ENCODE peak calls at places on chromosomes 2 and 18, in six cellular contexts. One of them, this sample, is unnamed.

GRCh38 chr2:200130762-200131166 is 175.4 kb downstream of the MAIP1 start:
- DNase-seq in pancreas: no peak
- DNase-seq in A549: peak
- DNase-seq in astrocyte: peak
- DNase-seq in IMR-90: peak
- DNase-seq in dorsolateral prefrontal cortex: no peak
- DNase-seq in this sample: no peak

GRCh38 chr2:134866498-134867099 is 28.2 kb downstream of the ACMSD start:
- DNase-seq in pancreas: no peak
- DNase-seq in A549: peak
- DNase-seq in astrocyte: peak
- DNase-seq in IMR-90: peak
- DNase-seq in dorsolateral prefrontal cortex: no peak
- DNase-seq in this sample: peak

GRCh38 chr2:156625360-156625995 is 189.3 kb downstream of the GPD2 start:
- DNase-seq in pancreas: no peak
- DNase-seq in A549: no peak
- DNase-seq in astrocyte: no peak
- DNase-seq in IMR-90: no peak
- DNase-seq in dorsolateral prefrontal cortex: no peak
- DNase-seq in this sample: no peak

GRCh38 chr18:79566841-79567370 is 112.7 kb upstream of the CTDP1 start:
- DNase-seq in pancreas: peak
- DNase-seq in A549: no peak
- DNase-seq in astrocyte: no peak
- DNase-seq in IMR-90: no peak
- DNase-seq in dorsolateral prefrontal cortex: no peak
- DNase-seq in this sample: no peak

GRCh38 chr18:10562773-10563160 is 36.9 kb downstream of the NAPG start:
- DNase-seq in pancreas: no peak
- DNase-seq in A549: no peak
- DNase-seq in astrocyte: no peak
- DNase-seq in IMR-90: peak
- DNase-seq in dorsolateral prefrontal cortex: no peak
- DNase-seq in this sample: no peak

GRCh38 chr2:9099341-9099751 is 95.9 kb upstream of the MBOAT2 start:
- DNase-seq in pancreas: no peak
- DNase-seq in A549: peak
- DNase-seq in astrocyte: peak
- DNase-seq in IMR-90: peak
- DNase-seq in dorsolateral prefrontal cortex: no peak
- DNase-seq in this sample: no peak

GRCh38 chr18:6781846-6782245 is 52.3 kb downstream of the ARHGAP28 start:
- DNase-seq in pancreas: no peak
- DNase-seq in A549: no peak
- DNase-seq in astrocyte: peak
- DNase-seq in IMR-90: peak
- DNase-seq in dorsolateral prefrontal cortex: no peak
- DNase-seq in this sample: peak

GRCh38 chr2:45264227-45265225 is 255.3 kb upstream of the SIX2 start:
- DNase-seq in pancreas: no peak
- DNase-seq in A549: no peak
- DNase-seq in astrocyte: no peak
- DNase-seq in IMR-90: peak
- DNase-seq in dorsolateral prefrontal cortex: no peak
- DNase-seq in this sample: no peak

GRCh38 chr18:77131652-77132368 is 773 bp downstream of the MBP start:
- DNase-seq in pancreas: peak
- DNase-seq in A549: peak
- DNase-seq in astrocyte: no peak
- DNase-seq in IMR-90: no peak
- DNase-seq in dorsolateral prefrontal cortex: no peak
- DNase-seq in this sample: peak

GRCh38 chr18:297936-298335 is 30.1 kb upstream of the THOC1 start:
- DNase-seq in pancreas: no peak
- DNase-seq in A549: no peak
- DNase-seq in astrocyte: peak
- DNase-seq in IMR-90: no peak
- DNase-seq in dorsolateral prefrontal cortex: no peak
- DNase-seq in this sample: no peak

GRCh38 chr2:73697606-73698005 is 39.5 kb downstream of the TPRKB start:
- DNase-seq in pancreas: no peak
- DNase-seq in A549: no peak
- DNase-seq in astrocyte: no peak
- DNase-seq in IMR-90: peak
- DNase-seq in dorsolateral prefrontal cortex: no peak
- DNase-seq in this sample: no peak

GRCh38 chr2:16323551-16324543 is 341.8 kb downstream of the CYRIA start:
- DNase-seq in pancreas: no peak
- DNase-seq in A549: no peak
- DNase-seq in astrocyte: no peak
- DNase-seq in IMR-90: no peak
- DNase-seq in dorsolateral prefrontal cortex: no peak
- DNase-seq in this sample: no peak

GRCh38 chr2:210230518-210230917 is 5.3 kb upstream of the ACADL start:
- DNase-seq in pancreas: no peak
- DNase-seq in A549: no peak
- DNase-seq in astrocyte: no peak
- DNase-seq in IMR-90: no peak
- DNase-seq in dorsolateral prefrontal cortex: no peak
- DNase-seq in this sample: peak

GRCh38 chr2:63300835-63301234 is 250.2 kb downstream of the OTX1 start:
- DNase-seq in pancreas: no peak
- DNase-seq in A549: peak
- DNase-seq in astrocyte: no peak
- DNase-seq in IMR-90: no peak
- DNase-seq in dorsolateral prefrontal cortex: no peak
- DNase-seq in this sample: no peak

GRCh38 chr2:45910473-45911060 is 259.1 kb downstream of the PRKCE start:
- DNase-seq in pancreas: no peak
- DNase-seq in A549: no peak
- DNase-seq in astrocyte: no peak
- DNase-seq in IMR-90: no peak
- DNase-seq in dorsolateral prefrontal cortex: no peak
- DNase-seq in this sample: no peak

GRCh38 chr2:235746257-235746934 is 252.6 kb downstream of the AGAP1 start:
- DNase-seq in pancreas: peak
- DNase-seq in A549: peak
- DNase-seq in astrocyte: peak
- DNase-seq in IMR-90: peak
- DNase-seq in dorsolateral prefrontal cortex: peak
- DNase-seq in this sample: peak

GRCh38 chr2:177784449-177784845 is 288.1 kb downstream of the PDE11A start:
- DNase-seq in pancreas: no peak
- DNase-seq in A549: no peak
- DNase-seq in astrocyte: peak
- DNase-seq in IMR-90: peak
- DNase-seq in dorsolateral prefrontal cortex: no peak
- DNase-seq in this sample: no peak

GRCh38 chr2:181785677-181786344 is 105.5 kb upstream of the NEUROD1 start:
- DNase-seq in pancreas: no peak
- DNase-seq in A549: peak
- DNase-seq in astrocyte: peak
- DNase-seq in IMR-90: peak
- DNase-seq in dorsolateral prefrontal cortex: no peak
- DNase-seq in this sample: peak

GRCh38 chr18:47912794-47913594 is 17.5 kb downstream of the SMAD2 start:
- DNase-seq in pancreas: no peak
- DNase-seq in A549: no peak
- DNase-seq in astrocyte: no peak
- DNase-seq in IMR-90: no peak
- DNase-seq in dorsolateral prefrontal cortex: no peak
- DNase-seq in this sample: no peak

GRCh38 chr18:61727241-61727640 is 165.6 kb downstream of the RNF152 start:
- DNase-seq in pancreas: no peak
- DNase-seq in A549: no peak
- DNase-seq in astrocyte: peak
- DNase-seq in IMR-90: peak
- DNase-seq in dorsolateral prefrontal cortex: no peak
- DNase-seq in this sample: no peak

GRCh38 chr2:128552806-128553551 is 234.3 kb upstream of the HS6ST1 start:
- DNase-seq in pancreas: no peak
- DNase-seq in A549: no peak
- DNase-seq in astrocyte: no peak
- DNase-seq in IMR-90: no peak
- DNase-seq in dorsolateral prefrontal cortex: no peak
- DNase-seq in this sample: no peak

GRCh38 chr2:65845442-65846182 is 413.2 kb upstream of the SPRED2 start:
- DNase-seq in pancreas: no peak
- DNase-seq in A549: no peak
- DNase-seq in astrocyte: no peak
- DNase-seq in IMR-90: no peak
- DNase-seq in dorsolateral prefrontal cortex: no peak
- DNase-seq in this sample: no peak

GRCh38 chr2:69255760-69256159 is 131.3 kb downstream of the GFPT1 start:
- DNase-seq in pancreas: no peak
- DNase-seq in A549: no peak
- DNase-seq in astrocyte: no peak
- DNase-seq in IMR-90: no peak
- DNase-seq in dorsolateral prefrontal cortex: no peak
- DNase-seq in this sample: no peak

GRCh38 chr2:130798472-130799221 is 38.1 kb upstream of the ARHGEF4 start:
- DNase-seq in pancreas: peak
- DNase-seq in A549: no peak
- DNase-seq in astrocyte: no peak
- DNase-seq in IMR-90: no peak
- DNase-seq in dorsolateral prefrontal cortex: peak
- DNase-seq in this sample: no peak

GRCh38 chr18:73688851-73689659 is 458.6 kb downstream of the FBXO15 start:
- DNase-seq in pancreas: no peak
- DNase-seq in A549: no peak
- DNase-seq in astrocyte: peak
- DNase-seq in IMR-90: peak
- DNase-seq in dorsolateral prefrontal cortex: no peak
- DNase-seq in this sample: peak

GRCh38 chr2:233598952-233599351 is 18.5 kb upstream of the UGT1A8 start:
- DNase-seq in pancreas: no peak
- DNase-seq in A549: no peak
- DNase-seq in astrocyte: no peak
- DNase-seq in IMR-90: no peak
- DNase-seq in dorsolateral prefrontal cortex: no peak
- DNase-seq in this sample: no peak

GRCh38 chr18:63422862-63423304 is 607 bp upstream of the VPS4B start:
- DNase-seq in pancreas: no peak
- DNase-seq in A549: no peak
- DNase-seq in astrocyte: no peak
- DNase-seq in IMR-90: no peak
- DNase-seq in dorsolateral prefrontal cortex: no peak
- DNase-seq in this sample: no peak

GRCh38 chr2:222944552-222944951 is 83.7 kb downstream of the ACSL3 start:
- DNase-seq in pancreas: no peak
- DNase-seq in A549: no peak
- DNase-seq in astrocyte: peak
- DNase-seq in IMR-90: peak
- DNase-seq in dorsolateral prefrontal cortex: no peak
- DNase-seq in this sample: no peak
- H3K27ac ChIP-seq in pancreas: no peak
- H3K27ac ChIP-seq in A549: no peak
- H3K27ac ChIP-seq in astrocyte: no peak
- H3K27ac ChIP-seq in IMR-90: peak
- H3K27ac ChIP-seq in dorsolateral prefrontal cortex: no peak
- H3K27ac ChIP-seq in this sample: no peak

DNA sequence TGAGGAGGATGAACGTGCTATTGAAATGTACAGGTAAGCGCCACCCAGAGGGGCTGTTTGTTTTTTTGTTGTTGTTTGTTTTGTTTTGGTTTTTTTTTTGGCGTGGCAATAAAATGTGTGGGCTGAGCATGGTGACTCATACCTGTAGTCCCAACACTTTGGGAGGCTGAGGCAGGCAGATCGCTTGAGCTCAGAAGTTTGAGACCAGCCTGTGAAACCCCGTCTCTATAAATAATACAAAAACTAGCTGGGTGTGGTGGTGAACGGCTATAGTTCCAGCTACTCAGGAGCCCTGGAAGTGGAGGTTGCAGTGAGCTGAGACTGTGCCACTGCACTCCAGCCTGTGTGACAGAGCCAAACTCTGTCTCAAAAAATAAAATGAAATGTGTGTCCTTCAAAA is 6.2 kb downstream of the PDCL3 start:
- DNase-seq in pancreas: no peak
- DNase-seq in A549: no peak
- DNase-seq in astrocyte: no peak
- DNase-seq in IMR-90: no peak
- DNase-seq in dorsolateral prefrontal cortex: no peak
- DNase-seq in this sample: no peak
- H3K27ac ChIP-seq in pancreas: no peak
- H3K27ac ChIP-seq in A549: no peak
- H3K27ac ChIP-seq in astrocyte: no peak
- H3K27ac ChIP-seq in IMR-90: no peak
- H3K27ac ChIP-seq in dorsolateral prefrontal cortex: no peak
- H3K27ac ChIP-seq in this sample: no peak

GRCh38 chr2:43944915-43945314 is 50.9 kb downstream of the LRPPRC start:
- DNase-seq in pancreas: no peak
- DNase-seq in A549: no peak
- DNase-seq in astrocyte: no peak
- DNase-seq in IMR-90: no peak
- DNase-seq in dorsolateral prefrontal cortex: no peak
- DNase-seq in this sample: no peak
- H3K27ac ChIP-seq in pancreas: no peak
- H3K27ac ChIP-seq in A549: no peak
- H3K27ac ChIP-seq in astrocyte: no peak
- H3K27ac ChIP-seq in IMR-90: no peak
- H3K27ac ChIP-seq in dorsolateral prefrontal cortex: peak
- H3K27ac ChIP-seq in this sample: no peak

GRCh38 chr2:55883829-55884228 is 39.8 kb downstream of the EFEMP1 start:
- DNase-seq in pancreas: no peak
- DNase-seq in A549: no peak
- DNase-seq in astrocyte: no peak
- DNase-seq in IMR-90: no peak
- DNase-seq in dorsolateral prefrontal cortex: no peak
- DNase-seq in this sample: no peak

GRCh38 chr2:55885129-55885943 is 38.2 kb downstream of the EFEMP1 start:
- DNase-seq in pancreas: no peak
- DNase-seq in A549: peak
- DNase-seq in astrocyte: peak
- DNase-seq in IMR-90: peak
- DNase-seq in dorsolateral prefrontal cortex: no peak
- DNase-seq in this sample: peak

GRCh38 chr2:55885944-55886281 is 37.7 kb downstream of the EFEMP1 start:
- DNase-seq in pancreas: no peak
- DNase-seq in A549: no peak
- DNase-seq in astrocyte: no peak
- DNase-seq in IMR-90: no peak
- DNase-seq in dorsolateral prefrontal cortex: no peak
- DNase-seq in this sample: no peak

GRCh38 chr2:55880416-55881143 is 43.0 kb downstream of the EFEMP1 start:
- DNase-seq in pancreas: no peak
- DNase-seq in A549: no peak
- DNase-seq in astrocyte: no peak
- DNase-seq in IMR-90: peak
- DNase-seq in dorsolateral prefrontal cortex: no peak
- DNase-seq in this sample: no peak

DNA sequence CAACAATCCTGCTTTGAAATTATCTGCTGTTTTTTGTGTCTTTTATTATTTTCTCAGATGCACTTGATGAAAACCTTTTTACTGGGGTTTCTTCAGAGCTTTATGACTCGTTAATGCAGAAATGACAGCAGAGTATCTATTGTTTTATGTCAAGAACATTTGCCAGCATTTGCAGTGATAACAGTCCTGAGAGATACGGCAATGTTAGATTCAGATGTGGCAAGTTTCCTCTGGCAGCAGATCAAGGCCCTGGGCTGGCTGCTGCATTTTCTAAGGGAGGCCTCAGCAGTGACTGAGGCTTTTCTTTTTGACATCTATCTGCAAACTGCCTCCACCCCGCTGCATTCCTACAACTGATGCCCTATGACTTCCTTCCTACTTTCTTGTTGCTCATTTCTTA is 40.2 kb downstream of the EFEMP1 start:
- DNase-seq in pancreas: no peak
- DNase-seq in A549: no peak
- DNase-seq in astrocyte: peak
- DNase-seq in IMR-90: peak
- DNase-seq in dorsolateral prefrontal cortex: no peak
- DNase-seq in this sample: no peak
- H3K27ac ChIP-seq in pancreas: no peak
- H3K27ac ChIP-seq in A549: peak
- H3K27ac ChIP-seq in astrocyte: peak
- H3K27ac ChIP-seq in IMR-90: no peak
- H3K27ac ChIP-seq in dorsolateral prefrontal cortex: no peak
- H3K27ac ChIP-seq in this sample: no peak

This sample was measured in trophoblast cell.